ENCODE peak calls at places on chromosomes 13 and 19, in ten cellular contexts. R is SW480; H is fibroblast of pulmonary artery; W is midbrain; V is RWPE1; Z is Kasumi-1; Q is LHCN-M2; P is iPS DF 19.7; U is ELR; O is CD4-positive, CD25-positive, alpha-beta regulatory T cell. A is an unnamed sample.

GRCh38 chr13:95564091-95564490 is 11.6 kb downstream of the CLDN10 start:
- DNase-seq in R (no peak), H (peak), W (no peak), V (no peak), Z (no peak), Q (peak), P (no peak), U (peak), O (no peak), A (no peak)

GRCh38 chr13:42478531-42479156 is 95.3 kb upstream of the TNFSF11 start:
- DNase-seq in R (peak), H (peak), W (no peak), V (no peak), Z (peak), Q (peak), P (peak), U (peak), O (no peak), A (no peak)

GRCh38 chr13:94617389-94618000 is 15.8 kb downstream of the GPR180 start:
- DNase-seq in R (peak), H (peak), W (peak), V (no peak), Z (peak), Q (no peak), P (no peak), U (peak), O (peak), A (peak)

GRCh38 chr19:13055213-13056051 is 47.2 kb downstream of the LYL1 start:
- DNase-seq in R (peak), H (peak), W (no peak), V (peak), Z (no peak), Q (peak), P (no peak), U (peak), O (no peak), A (no peak)

GRCh38 chr19:1408300-1409203 is 1.2 kb downstream of the DAZAP1 start:
- DNase-seq in R (no peak), H (peak), W (peak), V (no peak), Z (peak), Q (peak), P (no peak), U (peak), O (peak), A (no peak)

GRCh38 chr19:32646556-32646955 is 28.4 kb downstream of the ANKRD27 start:
- DNase-seq in R (no peak), H (no peak), W (no peak), V (no peak), Z (no peak), Q (no peak), P (no peak), U (no peak), O (no peak), A (no peak)

GRCh38 chr19:53196777-53197396 is 3.7 kb upstream of the ZNF665 start:
- DNase-seq in R (peak), H (peak), W (peak), V (peak), Z (no peak), Q (peak), P (peak), U (peak), O (peak), A (peak)

GRCh38 chr19:39352549-39353285 is 10.5 kb downstream of the SAMD4B start:
- DNase-seq in R (no peak), H (no peak), W (no peak), V (no peak), Z (no peak), Q (peak), P (no peak), U (no peak), O (no peak), A (no peak)

GRCh38 chr13:104408733-104409132 is 1342.5 kb upstream of the SLC10A2 start:
- DNase-seq in R (peak), H (peak), W (no peak), V (no peak), Z (no peak), Q (peak), P (no peak), U (peak), O (no peak), A (no peak)

GRCh38 chr19:46495789-46496099 is at the start of gene PNMA8B:
- DNase-seq in R (no peak), H (peak), W (peak), V (peak), Z (no peak), Q (no peak), P (no peak), U (no peak), O (peak), A (peak)

GRCh38 chr13:79409828-79410227 is 3.8 kb upstream of the RBM26 start:
- DNase-seq in R (no peak), H (no peak), W (no peak), V (no peak), Z (no peak), Q (no peak), P (no peak), U (no peak), O (no peak), A (no peak)

GRCh38 chr19:44954649-44955499 is at the start of gene CLPTM1:
- DNase-seq in R (peak), H (peak), W (peak), V (peak), Z (peak), Q (peak), P (peak), U (peak), O (peak), A (peak)

GRCh38 chr13:98206946-98207345 is 29.9 kb upstream of the RNF113B start:
- DNase-seq in R (no peak), H (peak), W (no peak), V (no peak), Z (no peak), Q (peak), P (no peak), U (peak), O (no peak), A (no peak)

GRCh38 chr19:19610376-19611240 is 7.9 kb downstream of the PBX4 start:
- DNase-seq in R (no peak), H (no peak), W (no peak), V (no peak), Z (no peak), Q (no peak), P (no peak), U (no peak), O (no peak), A (no peak)

GRCh38 chr13:101053694-101054093 is 362.6 kb downstream of the NALCN start:
- DNase-seq in R (no peak), H (no peak), W (no peak), V (no peak), Z (no peak), Q (no peak), P (no peak), U (no peak), O (no peak), A (no peak)

GRCh38 chr19:2337329-2337707 is 8.8 kb downstream of the SPPL2B start:
- DNase-seq in R (peak), H (peak), W (peak), V (no peak), Z (no peak), Q (no peak), P (no peak), U (peak), O (no peak), A (no peak)

GRCh38 chr13:103758222-103758621 is 692.0 kb upstream of the SLC10A2 start:
- DNase-seq in R (no peak), H (no peak), W (no peak), V (no peak), Z (no peak), Q (no peak), P (no peak), U (no peak), O (no peak), A (no peak)

GRCh38 chr13:110394371-110394841 is 87.3 kb downstream of the COL4A2 start:
- DNase-seq in R (no peak), H (peak), W (no peak), V (no peak), Z (no peak), Q (no peak), P (no peak), U (peak), O (no peak), A (no peak)

GRCh38 chr19:19642506-19643157 is 825 bp downstream of the GMIP start:
- DNase-seq in R (peak), H (no peak), W (no peak), V (no peak), Z (peak), Q (peak), P (no peak), U (peak), O (no peak), A (peak)

GRCh38 chr19:43594710-43595604 is 977 bp downstream of the IRGQ start:
- DNase-seq in R (peak), H (peak), W (no peak), V (peak), Z (peak), Q (peak), P (peak), U (peak), O (peak), A (peak)

GRCh38 chr13:78714717-78715116 is 55.8 kb upstream of the OBI1 start:
- DNase-seq in R (no peak), H (no peak), W (no peak), V (no peak), Z (no peak), Q (no peak), P (no peak), U (no peak), O (no peak), A (no peak)

GRCh38 chr13:27276188-27276587 is 5.6 kb downstream of the RASL11A start:
- DNase-seq in R (no peak), H (peak), W (no peak), V (no peak), Z (no peak), Q (no peak), P (no peak), U (no peak), O (no peak), A (no peak)

GRCh38 chr19:17020823-17021222 is 5.8 kb downstream of the CPAMD8 start:
- DNase-seq in R (no peak), H (peak), W (no peak), V (no peak), Z (no peak), Q (peak), P (no peak), U (peak), O (no peak), A (no peak)

GRCh38 chr19:1599460-1599846 is 5.8 kb downstream of the UQCR11 start:
- DNase-seq in R (no peak), H (no peak), W (no peak), V (no peak), Z (no peak), Q (no peak), P (no peak), U (no peak), O (no peak), A (no peak)

GRCh38 chr13:30526612-30527217 is 61.0 kb upstream of the HMGB1 start:
- DNase-seq in R (no peak), H (peak), W (no peak), V (no peak), Z (no peak), Q (no peak), P (no peak), U (peak), O (no peak), A (no peak)

GRCh38 chr13:100361504-100361903 is 227.1 kb downstream of the GGACT start:
- DNase-seq in R (no peak), H (no peak), W (no peak), V (no peak), Z (no peak), Q (peak), P (no peak), U (peak), O (no peak), A (no peak)

GRCh38 chr19:16066611-16067104 is 9.6 kb upstream of the TPM4 start:
- DNase-seq in R (peak), H (peak), W (no peak), V (peak), Z (peak), Q (peak), P (no peak), U (peak), O (peak), A (no peak)

GRCh38 chr19:47446534-47447469 is 24.9 kb downstream of the SLC8A2 start:
- DNase-seq in R (peak), H (peak), W (no peak), V (peak), Z (no peak), Q (no peak), P (no peak), U (peak), O (no peak), A (peak)

GRCh38 chr13:113862766-113863510 is 938 bp downstream of the GAS6 start:
- DNase-seq in R (peak), H (peak), W (peak), V (peak), Z (no peak), Q (no peak), P (no peak), U (peak), O (no peak), A (no peak)

GRCh38 chr13:23695711-23696512 is 125.7 kb downstream of the TNFRSF19 start:
- DNase-seq in R (no peak), H (no peak), W (no peak), V (no peak), Z (peak), Q (no peak), P (no peak), U (no peak), O (peak), A (no peak)

GRCh38 chr13:33547035-33547434 is 261.5 kb upstream of the STARD13 start:
- DNase-seq in R (no peak), H (peak), W (no peak), V (no peak), Z (no peak), Q (no peak), P (no peak), U (no peak), O (no peak), A (peak)

GRCh38 chr13:44158055-44158655 is 215.5 kb upstream of the SERP2 start:
- DNase-seq in R (no peak), H (no peak), W (no peak), V (no peak), Z (no peak), Q (no peak), P (no peak), U (no peak), O (no peak), A (no peak)

GRCh38 chr19:3880471-3881271 is at the start of gene ATCAY:
- DNase-seq in R (no peak), H (no peak), W (peak), V (no peak), Z (no peak), Q (no peak), P (no peak), U (no peak), O (no peak), A (peak)

GRCh38 chr13:41707192-41707858 is 250.0 kb downstream of the RGCC start:
- DNase-seq in R (no peak), H (peak), W (no peak), V (no peak), Z (no peak), Q (no peak), P (no peak), U (no peak), O (no peak), A (no peak)

GRCh38 chr19:49499030-49499670 is 2.9 kb downstream of the RPS11 start:
- DNase-seq in R (no peak), H (no peak), W (no peak), V (no peak), Z (no peak), Q (no peak), P (no peak), U (no peak), O (no peak), A (no peak)

GRCh38 chr19:2661615-2662014 is 40.9 kb downstream of the GNG7 start:
- DNase-seq in R (peak), H (no peak), W (no peak), V (no peak), Z (peak), Q (peak), P (peak), U (peak), O (no peak), A (no peak)

GRCh38 chr13:60043262-60043661 is 120.5 kb downstream of the DIAPH3 start:
- DNase-seq in R (no peak), H (peak), W (no peak), V (no peak), Z (no peak), Q (no peak), P (no peak), U (no peak), O (no peak), A (no peak)

GRCh38 chr19:15198006-15198356 is 2.8 kb downstream of the NOTCH3 start:
- DNase-seq in R (peak), H (no peak), W (no peak), V (no peak), Z (no peak), Q (no peak), P (no peak), U (no peak), O (no peak), A (no peak)

GRCh38 chr19:51108805-51109146 is 567 bp upstream of the CTU1 start:
- DNase-seq in R (no peak), H (no peak), W (no peak), V (no peak), Z (peak), Q (no peak), P (no peak), U (no peak), O (no peak), A (no peak)

GRCh38 chr19:1650627-1651009 is 1.8 kb downstream of the TCF3 start:
- DNase-seq in R (no peak), H (peak), W (no peak), V (peak), Z (peak), Q (peak), P (no peak), U (peak), O (no peak), A (no peak)